ENCODE peak calls at places on chromosome 11, in four cellular contexts. Y, L, W and R are unnamed samples.

GRCh38 chr11:1336836-1337646 is 27.6 kb upstream of the TOLLIP start:
- DNase-seq in W (no peak), L (peak), Y (peak), R (no peak)

GRCh38 chr11:9609841-9610240 is 36.4 kb downstream of the WEE1 start:
- DNase-seq in Y (no peak), L (no peak), W (no peak), R (no peak)

GRCh38 chr11:86041975-86042378 is 26.9 kb downstream of the PICALM start:
- DNase-seq in L (peak), W (peak), Y (peak), R (peak)

GRCh38 chr11:69533296-69534165 is 52.1 kb downstream of the LINC01488 start:
- DNase-seq in L (no peak), W (no peak), Y (no peak), R (no peak)

GRCh38 chr11:72190581-72191205 is 1.2 kb upstream of the FOLR1 start:
- DNase-seq in W (no peak), L (no peak), Y (no peak), R (no peak)

GRCh38 chr11:20113147-20113435 is 47.2 kb downstream of the DBX1 start:
- DNase-seq in W (no peak), L (no peak), Y (no peak), R (no peak)

GRCh38 chr11:43130616-43131015 is 181.2 kb upstream of the API5 start:
- DNase-seq in L (no peak), W (peak), Y (no peak), R (peak)

GRCh38 chr11:69497221-69497787 is 15.8 kb downstream of the LINC01488 start:
- DNase-seq in Y (peak), W (no peak), L (no peak), R (no peak)

GRCh38 chr11:32435511-32435946 is at the start of gene WT1:
- DNase-seq in W (no peak), Y (no peak), L (no peak), R (peak)

GRCh38 chr11:112831969-112832368 is 129.3 kb upstream of the NCAM1 start:
- DNase-seq in Y (no peak), W (no peak), L (no peak), R (no peak)

GRCh38 chr11:2559527-2560311 is 114.9 kb downstream of the KCNQ1 start:
- DNase-seq in Y (no peak), L (no peak), W (no peak), R (peak)

GRCh38 chr11:119322360-119322739 is 5.4 kb upstream of the MCAM start:
- DNase-seq in L (no peak), Y (no peak), W (no peak), R (no peak)

GRCh38 chr11:134554106-134554505 is 142.1 kb upstream of the B3GAT1 start:
- DNase-seq in W (no peak), L (no peak), Y (no peak), R (no peak)

GRCh38 chr11:70556884-70557741 is 158.8 kb downstream of the CTTN start:
- DNase-seq in W (no peak), Y (no peak), L (no peak), R (no peak)

GRCh38 chr11:64334764-64335741 is 5.0 kb upstream of the CCDC88B start:
- DNase-seq in W (peak), Y (peak), L (peak), R (peak)

GRCh38 chr11:63599211-63600122 is 14.8 kb downstream of the PLAAT3 start:
- DNase-seq in W (no peak), Y (peak), L (no peak), R (no peak)

GRCh38 chr11:7603031-7603781 is 70.1 kb downstream of the CYB5R2 start:
- DNase-seq in W (no peak), Y (no peak), L (no peak), R (no peak)

GRCh38 chr11:117511483-117511934 is 183.9 kb downstream of the CEP164 start:
- DNase-seq in W (no peak), L (no peak), Y (no peak), R (no peak)

GRCh38 chr11:17607572-17608570 is 60.8 kb downstream of the OTOG start:
- DNase-seq in W (no peak), L (no peak), Y (no peak), R (no peak)